ENCODE peak calls at places on chromosomes 13 and 19, in six cellular contexts. Z is BE2C, V is Caco-2, U is NB4, K is thoracic aorta, X is mucosa of descending colon. S is an unnamed sample.

GRCh38 chr13:32246468-32246867 is 68.7 kb downstream of the ZAR1L start:
- DNase-seq in Z (peak; percentile 64), V (peak; percentile 85), U (peak; percentile 88), K (no peak), X (no peak), S (peak; percentile 86)

GRCh38 chr13:29743229-29743786 is 107.1 kb downstream of the UBL3 start:
- DNase-seq in Z (no peak), V (no peak), U (no peak), K (no peak), X (no peak), S (peak; percentile 21)

GRCh38 chr19:42285546-42285945 is 16.4 kb upstream of the PRR19 start:
- DNase-seq in Z (peak; percentile 46), V (no peak), U (no peak), K (no peak), X (no peak), S (no peak)

GRCh38 chr13:44340508-44340907 is 33.1 kb upstream of the SERP2 start:
- DNase-seq in Z (no peak), V (no peak), U (no peak), K (no peak), X (no peak), S (no peak)

GRCh38 chr19:34580408-34580807 is 96.6 kb downstream of the SCGB2B2 start:
- DNase-seq in Z (no peak), V (no peak), U (no peak), K (no peak), X (no peak), S (no peak)

GRCh38 chr13:20285530-20285929 is 53.4 kb upstream of the GJB6 start:
- DNase-seq in Z (no peak), V (no peak), U (no peak), K (no peak), X (no peak), S (no peak)

GRCh38 chr19:51354742-51355148 is 11.4 kb downstream of the ETFB start:
- DNase-seq in Z (no peak), V (peak; percentile 91), U (no peak), K (no peak), X (no peak), S (peak; percentile 61)

GRCh38 chr19:29255912-29256311 is 43.0 kb upstream of the UQCRFS1 start:
- DNase-seq in Z (no peak), V (no peak), U (no peak), K (no peak), X (no peak), S (no peak)

GRCh38 chr13:30355405-30355741 is 48.0 kb upstream of the KATNAL1 start:
- DNase-seq in Z (peak; percentile 72), V (peak; percentile 33), U (peak; percentile 54), K (no peak), X (no peak), S (no peak)

GRCh38 chr13:51122868-51123267 is 11.8 kb upstream of the C13orf42 start:
- DNase-seq in Z (no peak), V (peak; percentile 86), U (peak; percentile 48), K (no peak), X (no peak), S (no peak)

GRCh38 chr13:99174533-99175100 is 26.0 kb upstream of the UBAC2 start:
- DNase-seq in Z (no peak), V (no peak), U (peak; percentile 23), K (no peak), X (no peak), S (no peak)

GRCh38 chr13:30138511-30138910 is 168.8 kb downstream of the KATNAL1 start:
- DNase-seq in Z (no peak), V (no peak), U (no peak), K (no peak), X (no peak), S (no peak)

GRCh38 chr13:26213345-26213744 is 8.8 kb downstream of the RNF6 start:
- DNase-seq in Z (no peak), V (no peak), U (no peak), K (no peak), X (no peak), S (no peak)
- TF ChIP-seq CTCF in Z (no peak), V (no peak), U (no peak), K (no peak), X (no peak), S (no peak)

DNA sequence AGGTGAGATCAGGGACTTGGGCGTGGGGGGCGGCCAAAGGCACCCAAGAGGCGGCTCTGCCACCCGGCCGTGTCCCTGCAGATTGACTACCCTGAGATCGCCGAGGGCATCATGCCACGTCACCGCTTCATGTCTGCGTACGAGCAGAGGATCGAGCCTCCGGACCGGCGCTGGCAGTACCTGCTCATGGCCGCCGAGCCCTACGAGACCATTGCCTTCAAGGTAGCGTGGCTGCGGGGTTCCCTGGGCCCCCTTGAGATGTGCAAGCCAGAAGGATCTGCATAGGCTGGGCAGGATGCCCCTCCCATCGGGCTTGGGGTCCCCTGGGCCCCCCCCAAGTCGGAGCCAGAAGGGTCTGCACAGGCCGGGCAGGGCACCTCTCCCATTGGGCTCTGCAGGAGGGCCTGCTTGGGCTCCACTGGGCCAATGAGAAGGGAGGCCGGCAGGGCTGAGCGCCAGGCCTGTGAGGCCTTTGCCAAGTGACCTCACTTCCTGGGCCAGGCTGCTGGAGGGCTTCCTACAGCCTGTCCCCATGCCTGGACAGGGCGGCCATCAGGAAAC is 2.2 kb upstream of the AMH start:
- DNase-seq in Z (no peak), V (no peak), U (no peak), K (no peak), X (no peak), S (peak; percentile 74)
- H3K4me3 ChIP-seq in Z (no peak overlapping the region), V (no peak overlapping the region), U (no peak overlapping the region), K (no peak overlapping the region), X (no peak overlapping the region), S (no peak overlapping the region)

GRCh38 chr13:28636078-28636477 is 22.9 kb upstream of the POMP start:
- DNase-seq in Z (no peak), V (no peak), U (no peak), K (no peak), X (no peak), S (no peak)

GRCh38 chr13:28638756-28639155 is 20.2 kb upstream of the POMP start:
- DNase-seq in Z (no peak), V (no peak), U (no peak), K (no peak), X (no peak), S (no peak)

GRCh38 chr13:28640861-28641599 is 17.9 kb upstream of the POMP start:
- DNase-seq in Z (no peak), V (no peak), U (no peak), K (no peak), X (no peak), S (no peak)

GRCh38 chr13:28637714-28638355 is 21.1 kb upstream of the POMP start:
- DNase-seq in Z (no peak), V (no peak), U (no peak), K (no peak), X (no peak), S (no peak)

GRCh38 chr13:28636677-28637317 is 22.1 kb upstream of the POMP start:
- DNase-seq in Z (peak; percentile 64), V (peak; percentile 79), U (peak; percentile 82), K (no peak), X (no peak), S (peak; percentile 79)
- TF ChIP-seq CTCF in Z (peak; percentile 99), V (peak; percentile 96), U (peak; percentile 95), K (peak; percentile 64), X (peak; percentile 86), S (peak; percentile 94)

GRCh38 chr13:40272776-40273139 is 393.7 kb downstream of the FOXO1 start:
- DNase-seq in Z (no peak), V (no peak), U (no peak), K (no peak), X (no peak), S (peak; percentile 16)

GRCh38 chr13:40271511-40271910 is 394.9 kb downstream of the FOXO1 start:
- DNase-seq in Z (no peak), V (no peak), U (no peak), K (no peak), X (no peak), S (no peak)

GRCh38 chr13:40271931-40272775 is 394.3 kb downstream of the FOXO1 start:
- DNase-seq in Z (no peak), V (no peak), U (peak; percentile 32), K (peak; percentile 76), X (no peak), S (peak; percentile 88)

GRCh38 chr13:40273173-40274000 is 393.1 kb downstream of the FOXO1 start:
- DNase-seq in Z (no peak), V (no peak), U (no peak), K (no peak), X (no peak), S (no peak)

GRCh38 chr13:40269086-40269485 is 397.4 kb downstream of the FOXO1 start:
- DNase-seq in Z (no peak), V (no peak), U (no peak), K (no peak), X (no peak), S (peak; percentile 14)
- H3K4me3 ChIP-seq in Z (no peak overlapping the region), V (no peak overlapping the region), U (no peak overlapping the region), K (no peak overlapping the region), X (no peak overlapping the region), S (no peak overlapping the region)

DNA sequence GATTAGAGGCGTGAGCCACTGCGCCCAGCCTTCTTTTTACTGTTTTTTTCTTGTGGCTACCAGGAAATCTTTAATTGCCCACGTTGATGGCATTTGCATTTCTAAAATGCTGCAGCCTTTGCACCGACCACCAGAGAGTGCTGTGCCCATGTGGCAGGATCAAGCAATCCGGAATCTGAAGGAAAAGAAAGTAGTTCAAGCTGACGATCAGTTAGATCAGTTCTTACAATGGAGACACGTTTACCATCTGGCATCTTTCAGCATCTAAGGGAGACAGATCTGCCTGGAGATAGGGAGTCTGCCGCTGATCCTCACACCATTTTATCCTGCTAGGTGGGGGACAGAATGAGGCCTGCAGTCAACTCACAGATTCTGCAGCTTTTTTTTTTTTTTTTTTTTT is 19.9 kb downstream of the TINCR start:
- DNase-seq in Z (peak; percentile 49), V (peak; percentile 54), U (peak; percentile 61), K (no peak), X (no peak), S (peak; percentile 39)
- TF ChIP-seq CTCF in Z (peak; percentile 82), V (peak; percentile 88), U (peak; percentile 70), K (no peak), X (no peak), S (peak; percentile 62)

DNA sequence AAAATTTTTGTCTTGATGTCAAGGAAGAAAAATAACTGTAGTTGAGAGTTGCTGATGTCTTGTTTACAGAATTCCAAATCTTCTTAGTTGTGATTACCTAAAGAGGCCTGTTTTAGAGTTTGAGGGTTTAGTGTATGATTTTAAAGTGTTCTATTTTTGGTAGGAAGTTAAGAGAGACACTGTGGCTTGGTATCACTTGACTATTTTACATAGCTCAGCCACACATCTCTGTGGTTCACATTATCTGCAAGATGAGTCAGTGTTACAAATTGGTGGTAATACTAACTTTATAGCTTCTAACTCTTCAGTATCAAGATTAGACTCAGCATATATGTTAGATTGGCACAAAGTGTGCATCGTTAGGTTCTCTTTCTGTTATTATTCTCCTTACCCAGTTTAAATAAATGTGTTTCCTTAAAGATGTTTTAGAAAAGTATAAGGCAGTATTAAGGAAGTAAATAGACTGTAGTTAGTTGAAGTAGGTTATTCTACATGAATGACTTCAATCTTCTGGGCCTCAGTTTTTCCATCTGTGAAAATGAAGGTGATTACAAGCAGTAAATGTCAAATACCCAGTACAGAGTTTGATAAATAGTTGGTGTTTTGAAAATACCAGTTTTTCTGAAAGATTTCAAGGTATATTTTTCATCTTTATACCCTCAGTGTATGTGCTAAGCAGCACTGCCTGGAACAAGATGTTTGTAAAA is 33.4 kb downstream of the COG6 start:
- DNase-seq in Z (no peak), V (no peak), U (peak; percentile 11), K (no peak), X (no peak), S (peak; percentile 10)
- H3K4me3 ChIP-seq in Z (no peak overlapping the region), V (no peak overlapping the region), U (no peak overlapping the region), K (no peak overlapping the region), X (no peak overlapping the region), S (no peak overlapping the region)

GRCh38 chr13:110713981-110714797 is 689 bp downstream of the ING1 start:
- DNase-seq in Z (peak; percentile 58), V (peak; percentile 51), U (peak; percentile 79), K (no peak), X (peak; percentile 85), S (peak; percentile 54)
- TF ChIP-seq CTCF in Z (no peak), V (peak; percentile 28), U (no peak), K (no peak), X (no peak), S (no peak)

S was measured in cardiac fibroblast.